ENCODE peak calls at places on chromosome 5, in six cellular contexts. S is PC-3; A is CD8-positive, alpha-beta T cell; L is AG09319; X is keratinocyte; T is neural progenitor cell. B is an unnamed sample.

GRCh38 chr5:1465117-1465516 is 19.9 kb upstream of the SLC6A3 start:
- DNase-seq in S (no peak), A (no peak), L (no peak), X (no peak), T (no peak), B (no peak)

GRCh38 chr5:40675396-40676133 is 4.2 kb upstream of the PTGER4 start:
- DNase-seq in S (no peak), A (peak; percentile 43), L (no peak), X (no peak), T (no peak), B (no peak)

GRCh38 chr5:72859127-72859526 is 42.7 kb downstream of the TNPO1 start:
- DNase-seq in S (no peak), A (no peak), L (no peak), X (no peak), T (no peak), B (no peak)

GRCh38 chr5:122183098-122183794 is 53.9 kb downstream of the ZNF474 start:
- DNase-seq in S (peak; percentile 77), A (no peak), L (no peak), X (no peak), T (no peak), B (no peak)

GRCh38 chr5:68884893-68885292 is 208.9 kb upstream of the SLC30A5 start:
- DNase-seq in S (peak; percentile 48), A (no peak), L (no peak), X (no peak), T (peak; percentile 30), B (no peak)

GRCh38 chr5:594241-594860 is 17.8 kb upstream of the CEP72 start:
- DNase-seq in S (no peak), A (no peak), L (no peak), X (no peak), T (no peak), B (no peak)

GRCh38 chr5:7053125-7053524 is 339.9 kb downstream of the TENT4A start:
- DNase-seq in S (no peak), A (no peak), L (no peak), X (no peak), T (no peak), B (no peak)

GRCh38 chr5:3996871-3997410 is 401.3 kb downstream of the IRX1 start:
- DNase-seq in S (no peak), A (no peak), L (no peak), X (no peak), T (no peak), B (peak; percentile 33)

GRCh38 chr5:154444559-154445421 is 1.0 kb upstream of the SAP30L start:
- DNase-seq in S (peak; percentile 6), A (peak; percentile 17), L (no peak), X (no peak), T (peak; percentile 59), B (peak; percentile 39)

GRCh38 chr5:75512383-75513074 is 838 bp downstream of the POLK start:
- DNase-seq in S (no peak), A (no peak), L (no peak), X (no peak), T (no peak), B (no peak)

GRCh38 chr5:148786456-148786855 is 40.0 kb upstream of the ADRB2 start:
- DNase-seq in S (peak; percentile 33), A (no peak), L (no peak), X (no peak), T (no peak), B (no peak)

GRCh38 chr5:93708442-93708841 is 33.0 kb downstream of the POU5F2 start:
- DNase-seq in S (no peak), A (no peak), L (no peak), X (no peak), T (no peak), B (no peak)

GRCh38 chr5:181203842-181204560 is 995 bp downstream of the TRIM7 start:
- DNase-seq in S (no peak), A (no peak), L (no peak), X (no peak), T (peak; percentile 54), B (peak; percentile 40)

GRCh38 chr5:172044631-172045314 is 38.3 kb upstream of the FBXW11 start:
- DNase-seq in S (no peak), A (no peak), L (no peak), X (no peak), T (peak; percentile 19), B (no peak)

DNA sequence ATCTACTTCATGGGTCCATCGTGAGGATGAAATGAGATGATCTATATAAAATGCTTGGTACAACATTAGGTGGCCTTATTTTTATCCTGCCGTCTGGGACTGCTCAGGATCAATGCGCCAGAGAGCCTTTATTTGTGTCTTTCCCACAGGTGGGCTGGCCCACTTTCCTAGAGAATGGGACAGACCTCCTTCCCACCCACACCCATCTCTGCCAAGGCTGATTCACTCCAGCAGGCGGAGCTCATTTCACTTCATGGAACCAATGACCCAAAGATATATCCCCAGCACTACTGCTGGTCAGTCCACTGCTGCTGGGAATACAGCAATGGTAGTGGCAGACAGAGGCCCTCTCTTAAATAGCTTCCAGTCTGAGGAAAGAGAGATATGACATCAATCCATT is 35.7 kb downstream of the TGFBI start:
- DNase-seq in S (peak; percentile 15), A (no peak), L (no peak), X (no peak), T (peak; percentile 9), B (no peak)
- TF ChIP-seq CTCF in S (peak; percentile 47), A (no peak), L (peak; percentile 7), X (no peak), T (peak; percentile 22), B (no peak)

GRCh38 chr5:170747851-170748250 is 35.7 kb upstream of the GABRP start:
- DNase-seq in S (no peak), A (no peak), L (no peak), X (no peak), T (peak; percentile 73), B (peak; percentile 55)
- TF ChIP-seq CTCF in S (peak; percentile 51), A (no peak), L (peak; percentile 15), X (peak; percentile 2), T (peak; percentile 65), B (peak; percentile 57)

DNA sequence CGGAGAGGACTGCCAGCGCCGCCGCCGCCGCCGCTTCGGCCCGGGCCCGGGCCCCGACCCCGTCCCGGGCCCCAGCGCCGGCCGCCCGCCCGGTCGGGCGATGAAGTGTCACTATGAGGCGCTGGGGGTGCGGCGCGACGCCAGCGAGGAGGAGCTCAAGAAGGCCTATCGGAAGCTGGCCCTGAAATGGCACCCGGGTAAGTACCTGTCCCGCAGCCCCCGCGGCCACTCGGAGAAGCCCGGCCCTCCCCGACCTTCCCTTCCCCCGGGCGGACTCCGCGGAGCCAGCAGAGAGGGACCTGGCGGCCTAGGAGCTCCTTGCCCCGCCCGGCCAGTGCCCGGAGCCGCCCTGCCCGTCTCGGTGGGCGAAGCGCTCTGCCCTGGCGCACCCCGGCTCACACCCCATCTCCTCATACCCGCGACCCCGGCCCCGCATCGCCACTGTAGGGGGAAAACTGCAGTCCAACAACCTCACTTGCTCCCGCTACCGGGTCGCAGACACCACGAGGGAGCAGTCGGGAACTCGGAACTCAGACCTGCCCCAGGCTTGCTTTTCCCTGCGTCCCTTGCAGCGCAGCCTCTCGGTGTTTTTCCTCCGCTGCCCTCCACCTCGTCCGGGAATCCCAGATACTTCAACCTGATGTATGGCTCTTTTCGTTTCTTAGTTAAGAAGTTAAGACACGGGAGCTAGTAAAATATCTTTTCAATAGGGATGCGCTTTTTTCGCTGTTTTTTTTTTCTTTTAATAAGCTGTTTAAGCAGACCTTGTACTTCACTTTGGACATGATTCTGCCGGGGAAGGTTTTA is 564 bp downstream of the DNAJC21 start:
- DNase-seq in S (peak; percentile 80), A (peak; percentile 79), L (peak; percentile 38), X (no peak), T (peak; percentile 88), B (peak; percentile 77)
- TF ChIP-seq CTCF in S (no peak), A (no peak), L (no peak), X (no peak), T (no peak), B (no peak)

GRCh38 chr5:137201876-137202275 is 297.2 kb downstream of the SPOCK1 start:
- DNase-seq in S (peak; percentile 8), A (no peak), L (peak; percentile 48), X (no peak), T (no peak), B (no peak)
- TF ChIP-seq CTCF in S (peak; percentile 37), A (no peak), L (peak; percentile 37), X (peak; percentile 43), T (no peak), B (no peak)

DNA sequence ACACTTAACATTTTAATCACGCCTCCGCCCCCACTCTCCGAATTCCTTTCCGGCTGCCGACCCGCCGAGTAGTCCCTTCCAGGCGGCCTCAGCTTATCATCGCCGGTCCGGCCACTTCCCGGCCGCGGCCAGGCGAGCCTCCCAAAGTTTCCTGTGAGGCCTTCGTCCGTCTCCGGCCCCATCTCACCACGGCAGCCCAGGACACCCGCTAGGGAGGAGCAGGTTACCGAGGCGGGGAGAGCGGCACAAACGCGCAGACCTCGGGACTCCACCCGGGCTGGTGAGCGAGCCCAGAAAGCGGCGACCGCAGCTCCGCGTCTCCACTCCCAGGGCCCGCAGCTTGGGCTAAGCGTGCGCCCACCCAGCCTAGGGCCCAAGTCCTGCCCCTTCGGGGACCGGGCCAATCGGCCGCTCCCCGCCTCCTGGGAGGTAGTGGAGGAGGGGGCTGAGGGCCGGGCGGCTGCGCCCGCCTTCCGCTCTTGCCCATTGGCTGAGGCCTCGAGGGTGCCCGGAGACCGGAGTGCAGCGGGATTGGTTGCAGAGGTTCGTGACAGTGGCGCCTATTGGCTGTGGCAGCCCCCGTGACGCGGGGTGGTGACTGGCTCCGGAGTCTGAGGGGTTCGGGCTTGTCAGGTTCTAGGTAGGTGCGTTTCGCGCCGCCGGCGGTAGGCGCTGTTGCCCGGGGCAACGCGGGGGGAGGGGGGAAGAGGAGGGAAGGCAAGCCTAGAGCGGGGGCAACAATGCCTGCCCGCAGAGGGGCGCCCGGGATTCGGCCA is 845 bp downstream of the FER start:
- DNase-seq in S (peak; percentile 99), A (peak; percentile 98), L (peak; percentile 98), X (peak; percentile 85), T (peak; percentile 100), B (peak; percentile 96)
- TF ChIP-seq CTCF in S (peak; percentile 30), A (no peak), L (no peak), X (no peak), T (peak; percentile 41), B (no peak)

GRCh38 chr5:55960779-55961178 is 34.0 kb downstream of the IL6ST start:
- DNase-seq in S (no peak), A (no peak), L (no peak), X (no peak), T (no peak), B (no peak)

DNA sequence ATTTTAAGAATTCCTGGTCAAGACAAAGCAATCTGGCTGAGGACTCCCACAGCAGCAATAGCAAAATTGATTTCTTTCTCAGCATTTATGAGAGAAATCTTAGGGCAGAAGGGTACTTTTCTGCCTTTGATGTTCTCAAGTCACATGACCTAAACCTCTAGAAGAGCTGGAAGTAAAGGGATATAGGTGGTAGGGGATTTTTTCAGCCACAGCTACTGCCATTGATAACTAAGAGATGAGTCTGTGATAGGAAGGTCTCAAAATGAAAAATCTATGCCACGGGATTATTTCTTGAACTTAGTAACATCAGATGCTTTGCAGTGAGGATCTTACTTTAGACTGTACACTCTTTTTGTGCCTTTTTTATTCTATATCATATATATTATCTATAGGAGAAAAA is 35.6 kb downstream of the IL6ST start:
- DNase-seq in S (no peak), A (no peak), L (no peak), X (no peak), T (no peak), B (no peak)
- TF ChIP-seq CTCF in S (no peak), A (no peak), L (no peak), X (no peak), T (no peak), B (no peak)

GRCh38 chr5:83608122-83608521 is 112.5 kb downstream of the HAPLN1 start:
- DNase-seq in S (peak; percentile 67), A (no peak), L (no peak), X (no peak), T (peak; percentile 76), B (peak; percentile 58)
- TF ChIP-seq CTCF in S (peak; percentile 68), A (no peak), L (peak; percentile 67), X (peak; percentile 63), T (peak; percentile 70), B (peak; percentile 66)

B was measured in nephron progenitor cell.